ENCODE peak calls at places on chromosomes 2 and 18, in six cellular contexts. X is AG08395; L is AG20443; C is T follicular helper cell; P is CD4-positive, alpha-beta memory T cell; W is aorta. M is an unnamed sample.

GRCh38 chr2:79855264-79856006 is 342.6 kb downstream of the CTNNA2 start:
- DNase-seq in W (no peak), X (no peak), C (no peak), L (peak), P (no peak), M (peak)

GRCh38 chr2:240791821-240792657 is 28.0 kb downstream of the KIF1A start:
- DNase-seq in L (no peak), X (no peak), W (peak), P (no peak), C (no peak), M (no peak)

GRCh38 chr18:73563345-73563744 is 584.3 kb downstream of the FBXO15 start:
- DNase-seq in W (no peak), X (no peak), C (no peak), L (peak), P (no peak), M (peak)

GRCh38 chr2:100135415-100135814 is 7.0 kb downstream of the AFF3 start:
- DNase-seq in C (no peak), L (no peak), P (no peak), W (no peak), X (no peak), M (no peak)

GRCh38 chr2:47313141-47313691 is 89.7 kb upstream of the MSH2 start:
- DNase-seq in X (no peak), C (no peak), P (no peak), W (no peak), L (no peak), M (no peak)

GRCh38 chr2:179311071-179311470 is 46.4 kb upstream of the SESTD1 start:
- DNase-seq in X (no peak), W (no peak), L (no peak), C (no peak), P (no peak), M (no peak)

GRCh38 chr18:35489913-35490490 is 7.8 kb downstream of the INO80C start:
- DNase-seq in X (no peak), W (no peak), C (no peak), L (no peak), P (no peak), M (no peak)

GRCh38 chr2:66440692-66441091 is 5.8 kb downstream of the MEIS1 start:
- DNase-seq in W (peak), C (no peak), L (peak), X (no peak), P (no peak), M (no peak)

GRCh38 chr2:143778981-143779380 is 649.8 kb downstream of the ARHGAP15 start:
- DNase-seq in L (peak), C (no peak), W (no peak), P (no peak), X (peak), M (peak)

GRCh38 chr2:112686348-112687217 is 34.2 kb upstream of the NT5DC4 start:
- DNase-seq in W (no peak), X (no peak), P (no peak), L (no peak), C (no peak), M (no peak)

GRCh38 chr2:239774142-239774462 is 251.0 kb downstream of the NDUFA10 start:
- DNase-seq in L (no peak), X (no peak), P (no peak), W (peak), C (no peak), M (no peak)

GRCh38 chr2:156845806-156846558 is 409.8 kb downstream of the GPD2 start:
- DNase-seq in P (no peak), C (no peak), W (no peak), X (no peak), L (no peak), M (no peak)

GRCh38 chr2:143034292-143035074 is 94.7 kb upstream of the ARHGAP15 start:
- DNase-seq in W (peak), C (peak), P (peak), L (peak), X (peak), M (peak)

GRCh38 chr2:24863636-24864035 is 56.4 kb downstream of the ADCY3 start:
- DNase-seq in W (no peak), L (no peak), P (no peak), X (peak), C (no peak), M (no peak)

GRCh38 chr2:10318345-10318744 is 15.6 kb downstream of the HPCAL1 start:
- DNase-seq in W (no peak), P (no peak), X (no peak), C (no peak), L (no peak), M (no peak)

GRCh38 chr2:43707255-43707654 is 31.0 kb upstream of the C1GALT1C1L start:
- DNase-seq in W (peak), C (no peak), L (peak), P (no peak), X (peak), M (peak)

GRCh38 chr2:232315049-232315922 is 63.3 kb upstream of the ALPP start:
- DNase-seq in W (peak), X (peak), P (peak), C (peak), L (peak), M (peak)

GRCh38 chr2:102078773-102079172 is 63.8 kb upstream of the IL1R1 start:
- DNase-seq in W (no peak), C (no peak), X (no peak), L (no peak), P (no peak), M (no peak)

GRCh38 chr2:3280197-3280596 is 97.4 kb downstream of the EIPR1 start:
- DNase-seq in C (no peak), W (no peak), P (no peak), X (no peak), L (no peak), M (no peak)

GRCh38 chr18:44341759-44342158 is 338.9 kb upstream of the SETBP1 start:
- DNase-seq in P (no peak), X (no peak), W (no peak), C (no peak), L (no peak), M (no peak)

GRCh38 chr2:100886054-100886453 is 66.1 kb downstream of the NPAS2 start:
- DNase-seq in X (no peak), L (no peak), P (no peak), W (no peak), C (no peak), M (no peak)

GRCh38 chr18:61554946-61555361 is 221.7 kb downstream of the CDH20 start:
- DNase-seq in W (no peak), C (no peak), L (no peak), X (no peak), P (no peak), M (no peak)

GRCh38 chr2:10668402-10669012 is 21.3 kb downstream of the NOL10 start:
- DNase-seq in L (no peak), P (peak), W (no peak), C (peak), X (peak), M (peak)

GRCh38 chr2:81234711-81235110 is 930.2 kb upstream of the LRRTM1 start:
- DNase-seq in W (no peak), C (no peak), P (no peak), L (no peak), X (no peak), M (no peak)

GRCh38 chr2:12007282-12007681 is 260.9 kb downstream of the LPIN1 start:
- DNase-seq in L (no peak), C (no peak), P (no peak), W (no peak), X (no peak), M (no peak)

GRCh38 chr2:240387669-240388358 is 47.6 kb upstream of the GPC1 start:
- DNase-seq in C (no peak), W (peak), L (peak), P (no peak), X (peak), M (peak)

GRCh38 chr2:195049372-195050031 is 607.5 kb upstream of the SLC39A10 start:
- DNase-seq in C (no peak), X (no peak), W (no peak), L (no peak), P (no peak), M (no peak)

M was measured in stromal cell of bone marrow.